ENCODE peak calls at places on chromosomes 13 and 19, in nine cellular contexts. B is tibial nerve; F is kidney epithelial cell; V is stimulated activated CD8-positive, alpha-beta memory T cell treated with anti-CD3 and anti-CD28 coated beads, Interleukin-15, amount 100 ng/mL, for 4 hours; R is substantia nigra; D is T1000; U is H54; C is A172; J is HL-60. S is an unnamed sample.

GRCh38 chr19:17236831-17237543 is 8.7 kb downstream of the NR2F6 start:
- DNase-seq in J (no peak), D (no peak), R (no peak), F (no peak), C (no peak), B (no peak), U (no peak), V (no peak), S (no peak)

GRCh38 chr13:21034602-21035190 is 26.7 kb downstream of the LATS2 start:
- DNase-seq in J (no peak), V (no peak), D (no peak), F (peak; percentile 28), B (no peak), U (no peak), C (peak; percentile 18), R (no peak), S (no peak)

GRCh38 chr13:94390881-94391280 is 88.6 kb downstream of the DCT start:
- DNase-seq in C (no peak), D (no peak), V (no peak), R (no peak), B (no peak), U (no peak), J (no peak), F (no peak), S (no peak)

GRCh38 chr13:31282741-31283455 is 83.1 kb downstream of the B3GLCT start:
- DNase-seq in B (no peak), U (no peak), V (no peak), J (no peak), R (no peak), C (no peak), D (no peak), F (no peak), S (peak; percentile 33)

GRCh38 chr19:47107953-47108746 is 5.4 kb downstream of the ZC3H4 start:
- DNase-seq in C (no peak), R (no peak), D (no peak), J (no peak), V (no peak), B (no peak), U (no peak), F (no peak), S (no peak)

GRCh38 chr13:75566658-75567057 is 17.1 kb downstream of the UCHL3 start:
- DNase-seq in D (no peak), F (no peak), V (no peak), R (no peak), B (no peak), C (peak; percentile 38), U (no peak), J (no peak), S (peak; percentile 24)

GRCh38 chr13:64154514-64154913 is 2738.9 kb upstream of the PCDH20 start:
- DNase-seq in B (no peak), C (peak; percentile 16), R (no peak), D (no peak), V (no peak), F (no peak), U (no peak), J (no peak), S (peak; percentile 26)

GRCh38 chr19:42178791-42179500 is 38.5 kb downstream of the DEDD2 start:
- DNase-seq in U (no peak), V (no peak), B (no peak), D (no peak), R (no peak), C (no peak), J (no peak), F (no peak), S (no peak)

GRCh38 chr13:54226866-54227265 is 1198.3 kb downstream of the OLFM4 start:
- DNase-seq in U (no peak), D (no peak), F (no peak), C (no peak), J (no peak), R (no peak), B (no peak), V (no peak), S (no peak)

GRCh38 chr19:19120308-19121156 is 17.7 kb downstream of the TMEM161A start:
- DNase-seq in V (no peak), R (no peak), F (no peak), C (no peak), B (no peak), J (peak; percentile 18), U (no peak), D (no peak), S (peak; percentile 23)

GRCh38 chr13:75864718-75865117 is 228.6 kb downstream of the LMO7 start:
- DNase-seq in B (no peak), F (no peak), R (no peak), U (no peak), D (no peak), V (no peak), J (no peak), C (no peak), S (no peak)

S was measured in foreskin keratinocyte.